ENCODE peak calls at places on chromosomes 11 and 22, in five cellular contexts. M, L, S, I and U are unnamed samples.
A peak's percentile ranks its signal among the peaks of the same experiment; 100 is the strongest.

GRCh38 chr11:118338637-118339061 is 3.9 kb downstream of the CD3D start:
- DNase-seq in M (no peak), S (peak; percentile 93), I (no peak), L (peak; percentile 9), U (peak; percentile 91)

GRCh38 chr22:36913431-36914382 is at the start of gene CSF2RB:
- DNase-seq in I (no peak), S (no peak), M (no peak), L (no peak), U (no peak)

GRCh38 chr11:1770528-1770927 is 6.8 kb upstream of the CTSD start:
- DNase-seq in S (no peak), L (no peak), I (no peak), M (no peak), U (no peak)

GRCh38 chr22:38623357-38623756 is 32.8 kb downstream of the FAM227A start:
- DNase-seq in M (no peak), S (no peak), L (no peak), I (no peak), U (no peak)

GRCh38 chr11:48051217-48051848 is 71.0 kb downstream of the PTPRJ start:
- DNase-seq in S (no peak), M (no peak), L (peak; percentile 50), I (peak; percentile 32), U (no peak)

GRCh38 chr11:75479598-75479986 is 46.1 kb downstream of the GDPD5 start:
- DNase-seq in S (no peak), M (peak; percentile 21), L (no peak), I (no peak), U (no peak)

GRCh38 chr22:31561238-31561887 is 65.0 kb downstream of the SFI1 start:
- DNase-seq in S (peak; percentile 23), I (peak; percentile 74), M (peak; percentile 67), L (peak; percentile 87), U (peak; percentile 19)

GRCh38 chr11:70255717-70256116 is 14.8 kb upstream of the PPFIA1 start:
- DNase-seq in S (no peak), M (no peak), L (no peak), I (no peak), U (no peak)

GRCh38 chr22:50225200-50225969 is 19.4 kb downstream of the TUBGCP6 start:
- DNase-seq in M (no peak), L (no peak), I (no peak), S (no peak), U (no peak)

GRCh38 chr11:7690648-7691047 is 15.6 kb downstream of the OVCH2 start:
- DNase-seq in I (no peak), S (no peak), M (no peak), L (no peak), U (no peak)

GRCh38 chr11:58927393-58928081 is 11.8 kb upstream of the GLYATL1 start:
- DNase-seq in I (peak; percentile 27), S (peak; percentile 47), M (peak; percentile 80), L (peak; percentile 52), U (no peak)

GRCh38 chr11:5891216-5891800 is 1.7 kb upstream of the OR52E5 start:
- DNase-seq in S (peak; percentile 10), M (no peak), I (peak; percentile 2), L (peak; percentile 2), U (peak; percentile 0)